ENCODE peak calls at places on chromosomes 12 and 14, in five cellular contexts. One of them, this sample, is unnamed.

GRCh38 chr12:45329238-45329637 is 113.3 kb downstream of the ANO6 start:
- DNase-seq in AG04450: no peak
- DNase-seq in mammary epithelial cell: no peak
- DNase-seq in fibroblast of pulmonary artery: peak; percentile 41
- DNase-seq in fibroblast of mammary gland: peak; percentile 34
- DNase-seq in this sample: no peak

GRCh38 chr12:78863482-78864427 is 819 bp upstream of the SYT1 start:
- DNase-seq in AG04450: no peak
- DNase-seq in mammary epithelial cell: peak; percentile 86
- DNase-seq in fibroblast of pulmonary artery: peak; percentile 59
- DNase-seq in fibroblast of mammary gland: peak; percentile 46
- DNase-seq in this sample: no peak

GRCh38 chr14:72588521-72588920 is 305.4 kb downstream of the DPF3 start:
- DNase-seq in AG04450: no peak
- DNase-seq in mammary epithelial cell: no peak
- DNase-seq in fibroblast of pulmonary artery: no peak
- DNase-seq in fibroblast of mammary gland: no peak
- DNase-seq in this sample: no peak

GRCh38 chr14:103765526-103765925 is 49.9 kb downstream of the ZFYVE21 start:
- DNase-seq in AG04450: no peak
- DNase-seq in mammary epithelial cell: no peak
- DNase-seq in fibroblast of pulmonary artery: no peak
- DNase-seq in fibroblast of mammary gland: no peak
- DNase-seq in this sample: no peak

GRCh38 chr12:79406993-79407392 is 283.8 kb downstream of the PAWR start:
- DNase-seq in AG04450: no peak
- DNase-seq in mammary epithelial cell: no peak
- DNase-seq in fibroblast of pulmonary artery: no peak
- DNase-seq in fibroblast of mammary gland: peak; percentile 35
- DNase-seq in this sample: no peak

GRCh38 chr12:10151621-10152020 is 20.3 kb downstream of the OLR1 start:
- DNase-seq in AG04450: no peak
- DNase-seq in mammary epithelial cell: no peak
- DNase-seq in fibroblast of pulmonary artery: no peak
- DNase-seq in fibroblast of mammary gland: no peak
- DNase-seq in this sample: no peak

GRCh38 chr14:22039938-22040780 is 366.5 kb upstream of the OR4E1 start:
- DNase-seq in AG04450: no peak
- DNase-seq in mammary epithelial cell: peak; percentile 4
- DNase-seq in fibroblast of pulmonary artery: peak; percentile 0
- DNase-seq in fibroblast of mammary gland: no peak
- DNase-seq in this sample: no peak

GRCh38 chr12:90090929-90091651 is 382.5 kb upstream of the ATP2B1 start:
- DNase-seq in AG04450: peak; percentile 63
- DNase-seq in mammary epithelial cell: peak; percentile 98
- DNase-seq in fibroblast of pulmonary artery: peak; percentile 83
- DNase-seq in fibroblast of mammary gland: peak; percentile 99
- DNase-seq in this sample: peak; percentile 95

GRCh38 chr12:6074979-6075585 is 49.4 kb downstream of the VWF start:
- DNase-seq in AG04450: no peak
- DNase-seq in mammary epithelial cell: no peak
- DNase-seq in fibroblast of pulmonary artery: no peak
- DNase-seq in fibroblast of mammary gland: peak; percentile 41
- DNase-seq in this sample: no peak

GRCh38 chr12:55925870-55926737 is 1.6 kb downstream of the PYM1 start:
- DNase-seq in AG04450: no peak
- DNase-seq in mammary epithelial cell: no peak
- DNase-seq in fibroblast of pulmonary artery: no peak
- DNase-seq in fibroblast of mammary gland: no peak
- DNase-seq in this sample: no peak

GRCh38 chr12:96452271-96452922 is 37.0 kb upstream of the CFAP54 start:
- DNase-seq in AG04450: no peak
- DNase-seq in mammary epithelial cell: no peak
- DNase-seq in fibroblast of pulmonary artery: no peak
- DNase-seq in fibroblast of mammary gland: peak; percentile 27
- DNase-seq in this sample: no peak

GRCh38 chr12:21456291-21456780 is 18.9 kb downstream of the PYROXD1 start:
- DNase-seq in AG04450: no peak
- DNase-seq in mammary epithelial cell: peak; percentile 6
- DNase-seq in fibroblast of pulmonary artery: no peak
- DNase-seq in fibroblast of mammary gland: no peak
- DNase-seq in this sample: no peak

GRCh38 chr12:26725517-26725916 is 107.5 kb downstream of the ITPR2 start:
- DNase-seq in AG04450: no peak
- DNase-seq in mammary epithelial cell: no peak
- DNase-seq in fibroblast of pulmonary artery: no peak
- DNase-seq in fibroblast of mammary gland: no peak
- DNase-seq in this sample: no peak

GRCh38 chr12:67720383-67720856 is 71.9 kb downstream of the DYRK2 start:
- DNase-seq in AG04450: no peak
- DNase-seq in mammary epithelial cell: no peak
- DNase-seq in fibroblast of pulmonary artery: peak; percentile 22
- DNase-seq in fibroblast of mammary gland: peak; percentile 88
- DNase-seq in this sample: no peak

GRCh38 chr12:66387067-66387466 is 84.8 kb downstream of the HELB start:
- DNase-seq in AG04450: no peak
- DNase-seq in mammary epithelial cell: no peak
- DNase-seq in fibroblast of pulmonary artery: no peak
- DNase-seq in fibroblast of mammary gland: no peak
- DNase-seq in this sample: no peak

GRCh38 chr12:19129121-19129485 is 430 bp upstream of the PLEKHA5 start:
- DNase-seq in AG04450: no peak
- DNase-seq in mammary epithelial cell: peak; percentile 25
- DNase-seq in fibroblast of pulmonary artery: peak; percentile 47
- DNase-seq in fibroblast of mammary gland: peak; percentile 43
- DNase-seq in this sample: no peak

GRCh38 chr12:66129934-66130266 is 650 bp downstream of the LLPH start:
- DNase-seq in AG04450: no peak
- DNase-seq in mammary epithelial cell: no peak
- DNase-seq in fibroblast of pulmonary artery: no peak
- DNase-seq in fibroblast of mammary gland: no peak
- DNase-seq in this sample: no peak

GRCh38 chr12:61095131-61095530 is 1165.1 kb upstream of the USP15 start:
- DNase-seq in AG04450: no peak
- DNase-seq in mammary epithelial cell: no peak
- DNase-seq in fibroblast of pulmonary artery: no peak
- DNase-seq in fibroblast of mammary gland: no peak
- DNase-seq in this sample: no peak

GRCh38 chr14:50383618-50384225 is 13.0 kb downstream of the CDKL1 start:
- DNase-seq in AG04450: no peak
- DNase-seq in mammary epithelial cell: no peak
- DNase-seq in fibroblast of pulmonary artery: peak; percentile 11
- DNase-seq in fibroblast of mammary gland: no peak
- DNase-seq in this sample: no peak

GRCh38 chr12:75720807-75721206 is 209.4 kb upstream of the KRR1 start:
- DNase-seq in AG04450: no peak
- DNase-seq in mammary epithelial cell: peak; percentile 93
- DNase-seq in fibroblast of pulmonary artery: no peak
- DNase-seq in fibroblast of mammary gland: no peak
- DNase-seq in this sample: no peak

GRCh38 chr14:37824936-37825698 is 229.7 kb downstream of the TTC6 start:
- DNase-seq in AG04450: no peak
- DNase-seq in mammary epithelial cell: no peak
- DNase-seq in fibroblast of pulmonary artery: peak; percentile 0
- DNase-seq in fibroblast of mammary gland: no peak
- DNase-seq in this sample: no peak

GRCh38 chr12:32305163-32305562 is 94.2 kb upstream of the FGD4 start:
- DNase-seq in AG04450: no peak
- DNase-seq in mammary epithelial cell: no peak
- DNase-seq in fibroblast of pulmonary artery: peak; percentile 58
- DNase-seq in fibroblast of mammary gland: peak; percentile 54
- DNase-seq in this sample: no peak

GRCh38 chr14:92898732-92899131 is 24.2 kb upstream of the CHGA start:
- DNase-seq in AG04450: no peak
- DNase-seq in mammary epithelial cell: no peak
- DNase-seq in fibroblast of pulmonary artery: no peak
- DNase-seq in fibroblast of mammary gland: no peak
- DNase-seq in this sample: no peak

GRCh38 chr14:70934502-70935134 is 27.4 kb downstream of the PCNX1 start:
- DNase-seq in AG04450: peak; percentile 13
- DNase-seq in mammary epithelial cell: peak; percentile 45
- DNase-seq in fibroblast of pulmonary artery: peak; percentile 72
- DNase-seq in fibroblast of mammary gland: peak; percentile 65
- DNase-seq in this sample: no peak

GRCh38 chr12:74317078-74317581 is 220.5 kb upstream of the ATXN7L3B start:
- DNase-seq in AG04450: no peak
- DNase-seq in mammary epithelial cell: peak; percentile 21
- DNase-seq in fibroblast of pulmonary artery: peak; percentile 74
- DNase-seq in fibroblast of mammary gland: peak; percentile 28
- DNase-seq in this sample: peak; percentile 7

GRCh38 chr12:116492703-116493324 is 66.4 kb upstream of the MAP1LC3B2 start:
- DNase-seq in AG04450: no peak
- DNase-seq in mammary epithelial cell: peak; percentile 72
- DNase-seq in fibroblast of pulmonary artery: peak; percentile 78
- DNase-seq in fibroblast of mammary gland: peak; percentile 95
- DNase-seq in this sample: peak; percentile 23

DNA sequence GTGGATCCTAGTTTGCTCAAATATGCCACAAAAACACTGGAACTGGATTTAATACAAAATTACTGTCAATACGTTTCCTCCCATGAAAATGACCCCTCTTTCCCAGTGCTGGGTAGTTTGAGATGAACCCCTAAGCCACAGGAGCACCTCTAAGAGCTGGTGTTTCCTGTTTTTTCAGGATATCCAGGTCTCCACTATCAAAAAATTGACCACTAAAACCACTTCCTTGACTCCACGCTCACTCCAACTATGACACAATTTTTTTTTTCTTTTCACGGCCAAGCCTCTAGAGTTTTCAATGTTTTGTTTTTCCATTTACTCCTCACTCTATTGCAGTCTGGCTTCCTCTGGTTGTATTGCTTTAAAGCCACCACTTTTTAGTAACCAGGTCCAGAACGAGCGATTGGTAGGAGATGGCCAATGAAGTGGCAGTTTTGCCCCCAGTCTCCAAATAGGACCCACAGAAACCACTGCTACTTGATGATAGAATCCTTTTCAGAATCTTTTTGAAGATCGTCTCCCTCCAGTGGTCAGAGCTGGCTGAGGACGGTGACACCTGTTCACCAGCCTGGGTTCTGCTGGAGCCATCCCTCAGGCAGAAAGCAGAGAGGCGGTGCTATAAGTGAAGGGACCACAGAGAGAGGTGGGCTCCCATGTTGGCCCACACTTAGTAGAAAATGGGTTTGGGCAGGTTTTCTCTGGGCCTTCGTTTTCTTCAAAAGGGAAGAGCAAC is 454.4 kb downstream of the VRK1 start:
- DNase-seq in AG04450: no peak
- DNase-seq in mammary epithelial cell: no peak
- DNase-seq in fibroblast of pulmonary artery: no peak
- DNase-seq in fibroblast of mammary gland: no peak
- DNase-seq in this sample: no peak
- TF ChIP-seq CTCF in AG04450: no peak
- TF ChIP-seq CTCF in mammary epithelial cell: no peak
- TF ChIP-seq CTCF in fibroblast of pulmonary artery: no peak
- TF ChIP-seq CTCF in fibroblast of mammary gland: no peak
- TF ChIP-seq CTCF in this sample: no peak

GRCh38 chr14:83993545-83993944 is 1536.4 kb upstream of the FLRT2 start:
- DNase-seq in AG04450: no peak
- DNase-seq in mammary epithelial cell: no peak
- DNase-seq in fibroblast of pulmonary artery: no peak
- DNase-seq in fibroblast of mammary gland: no peak
- DNase-seq in this sample: no peak
- TF ChIP-seq CTCF in AG04450: no peak
- TF ChIP-seq CTCF in mammary epithelial cell: no peak
- TF ChIP-seq CTCF in fibroblast of pulmonary artery: no peak
- TF ChIP-seq CTCF in fibroblast of mammary gland: no peak
- TF ChIP-seq CTCF in this sample: no peak

GRCh38 chr12:123389560-123390351 is 5.8 kb downstream of the KMT5A start:
- DNase-seq in AG04450: no peak
- DNase-seq in mammary epithelial cell: peak; percentile 50
- DNase-seq in fibroblast of pulmonary artery: no peak
- DNase-seq in fibroblast of mammary gland: no peak
- DNase-seq in this sample: no peak

GRCh38 chr12:123388218-123388947 is 4.5 kb downstream of the KMT5A start:
- DNase-seq in AG04450: no peak
- DNase-seq in mammary epithelial cell: peak; percentile 62
- DNase-seq in fibroblast of pulmonary artery: peak; percentile 62
- DNase-seq in fibroblast of mammary gland: peak; percentile 47
- DNase-seq in this sample: no peak

GRCh38 chr12:123390415-123391093 is 6.6 kb downstream of the KMT5A start:
- DNase-seq in AG04450: no peak
- DNase-seq in mammary epithelial cell: no peak
- DNase-seq in fibroblast of pulmonary artery: no peak
- DNase-seq in fibroblast of mammary gland: no peak
- DNase-seq in this sample: no peak

GRCh38 chr12:123387508-123388217 is 3.7 kb downstream of the KMT5A start:
- DNase-seq in AG04450: no peak
- DNase-seq in mammary epithelial cell: no peak
- DNase-seq in fibroblast of pulmonary artery: no peak
- DNase-seq in fibroblast of mammary gland: no peak
- DNase-seq in this sample: no peak

DNA sequence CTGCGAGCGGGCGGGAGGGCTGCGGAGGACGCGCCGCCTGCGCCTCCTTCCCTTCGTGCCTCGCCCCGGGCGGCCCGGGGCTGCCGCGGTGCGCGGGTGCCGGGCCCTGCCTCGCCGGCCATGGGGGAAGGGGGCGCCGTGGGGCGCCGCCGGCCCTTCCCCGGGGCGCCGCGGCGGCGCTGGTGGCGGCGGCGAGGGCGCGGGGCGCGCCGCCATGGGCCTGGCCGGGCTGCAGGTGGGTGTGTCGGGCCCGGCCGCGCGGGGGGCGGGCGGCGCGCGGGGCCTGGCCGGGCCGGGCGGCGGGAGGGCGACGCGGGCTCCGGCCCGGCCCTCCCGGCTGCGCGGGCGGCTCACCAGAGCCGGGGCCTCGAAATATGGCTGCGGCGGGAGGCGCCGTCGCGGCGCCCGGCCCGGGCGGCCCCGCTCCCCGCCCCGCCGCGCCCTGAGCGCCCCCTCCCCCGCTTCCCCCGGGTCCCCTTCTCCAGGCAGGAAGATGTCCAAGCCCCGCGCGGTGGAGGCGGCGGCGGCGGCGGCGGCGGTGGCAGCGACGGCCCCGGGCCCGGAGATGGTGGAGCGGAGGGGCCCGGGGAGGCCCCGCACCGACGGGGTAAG is 5.1 kb downstream of the KMT5A start:
- DNase-seq in AG04450: no peak
- DNase-seq in mammary epithelial cell: no peak
- DNase-seq in fibroblast of pulmonary artery: no peak
- DNase-seq in fibroblast of mammary gland: no peak
- DNase-seq in this sample: no peak
- TF ChIP-seq CTCF in AG04450: no peak
- TF ChIP-seq CTCF in mammary epithelial cell: no peak
- TF ChIP-seq CTCF in fibroblast of pulmonary artery: no peak
- TF ChIP-seq CTCF in fibroblast of mammary gland: no peak
- TF ChIP-seq CTCF in this sample: no peak

DNA sequence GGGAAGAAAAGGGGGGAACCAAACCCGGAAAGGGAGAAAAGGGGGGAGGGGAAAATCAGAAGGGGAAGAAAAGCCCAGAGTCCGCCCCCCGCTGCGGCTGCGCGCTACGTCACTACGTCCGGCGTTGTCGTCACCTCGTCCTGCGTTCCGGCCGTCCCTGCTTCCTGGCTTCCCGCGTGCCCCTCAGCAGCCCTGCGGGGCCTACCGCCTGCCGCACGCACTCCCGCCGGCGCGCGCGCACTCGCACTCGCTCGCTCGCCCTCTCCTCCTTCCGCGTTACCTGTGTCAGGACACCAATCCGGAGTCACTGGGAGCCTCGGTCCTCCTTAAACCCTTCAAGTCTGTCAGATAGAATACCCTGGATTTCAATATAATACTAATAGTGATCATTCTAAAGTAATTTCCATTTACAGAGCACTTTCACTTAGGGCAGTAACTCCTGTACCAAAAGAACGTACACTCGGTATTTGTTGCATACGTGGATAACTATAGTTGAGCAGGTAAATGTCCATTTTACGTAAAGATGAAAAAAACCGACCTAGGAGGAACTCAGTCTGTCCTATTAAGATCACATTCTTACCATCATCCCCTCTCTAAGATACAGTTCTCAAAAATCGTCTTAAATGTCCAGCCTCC is at the start of gene R3HDM2:
- DNase-seq in AG04450: peak; percentile 87
- DNase-seq in mammary epithelial cell: peak; percentile 93
- DNase-seq in fibroblast of pulmonary artery: peak; percentile 96
- DNase-seq in fibroblast of mammary gland: peak; percentile 93
- DNase-seq in this sample: peak; percentile 60
- TF ChIP-seq CTCF in AG04450: no peak
- TF ChIP-seq CTCF in mammary epithelial cell: no peak
- TF ChIP-seq CTCF in fibroblast of pulmonary artery: no peak
- TF ChIP-seq CTCF in fibroblast of mammary gland: no peak
- TF ChIP-seq CTCF in this sample: no peak